ENCODE peak calls at places on chromosomes 12 and 14, in ten cellular contexts. Q is stimulated activated CD4-positive, alpha-beta T cell treated with anti-CD3 and anti-CD28 coated beads, Interleukin-1b, Interleukin-23, amount 100 ng/mL, for 24 hours; E is HFF-Myc; L is M059J; G is GM19239; K is NCI-H524; Y is CD14-positive monocyte; Z is activated CD8-positive, alpha-beta memory T cell treated with anti-CD3 and anti-CD28 coated beads, Interleukin-2, amount 10 ng/mL, durations not matched to agents 7 days and 5 days; O is cardiac fibroblast; H is EH. W is an unnamed sample.

GRCh38 chr12:9365296-9365695 is 157.1 kb upstream of the PZP start:
- DNase-seq in O (peak; percentile 37), Z (no peak), H (peak; percentile 15), E (no peak), Y (no peak), K (no peak), Q (no peak), G (no peak), L (peak; percentile 38), W (peak; percentile 39)

GRCh38 chr12:130800312-130800711 is 38.7 kb downstream of the STX2 start:
- DNase-seq in G (no peak), L (no peak), O (no peak), H (no peak), Z (no peak), Y (no peak), E (no peak), Q (no peak), K (no peak), W (no peak)

GRCh38 chr12:31325524-31325875 is 450 bp downstream of the SINHCAF start:
- DNase-seq in H (no peak), E (no peak), G (no peak), Z (peak; percentile 50), Q (peak; percentile 9), L (no peak), Y (no peak), O (peak; percentile 11), K (peak; percentile 35), W (no peak)

GRCh38 chr14:87522575-87522974 is 470.4 kb downstream of the GALC start:
- DNase-seq in G (no peak), H (no peak), Q (no peak), O (no peak), E (no peak), L (no peak), K (peak; percentile 86), Y (no peak), Z (no peak), W (peak; percentile 32)

GRCh38 chr14:90848944-90849731 is 32.9 kb upstream of the TTC7B start:
- DNase-seq in E (no peak), K (no peak), Z (peak; percentile 36), O (no peak), Q (no peak), H (no peak), Y (no peak), L (peak; percentile 46), G (no peak), W (peak; percentile 16)

GRCh38 chr14:100409016-100409385 is 85.9 kb downstream of the SLC25A47 start:
- DNase-seq in K (no peak), O (no peak), Z (no peak), Q (no peak), H (no peak), G (no peak), E (no peak), Y (no peak), L (no peak), W (no peak)

GRCh38 chr14:93832076-93832475 is 43.8 kb upstream of the PRIMA1 start:
- DNase-seq in H (no peak), O (no peak), E (no peak), G (no peak), Q (no peak), K (peak; percentile 99), Y (no peak), Z (no peak), L (no peak), W (no peak)

GRCh38 chr14:100170880-100171279 is 11.4 kb upstream of the DEGS2 start:
- DNase-seq in O (no peak), Y (no peak), E (no peak), G (no peak), L (no peak), Z (no peak), H (no peak), K (no peak), Q (no peak), W (no peak)

GRCh38 chr12:56128669-56129209 is 672 bp downstream of the ESYT1 start:
- DNase-seq in H (peak; percentile 32), O (peak; percentile 20), E (no peak), L (peak; percentile 41), K (peak; percentile 26), Y (no peak), G (no peak), Q (no peak), Z (no peak), W (no peak)

GRCh38 chr12:91620949-91621348 is 438.3 kb upstream of the DCN start:
- DNase-seq in Q (no peak), K (peak; percentile 55), L (no peak), Z (no peak), H (peak; percentile 9), O (peak; percentile 9), G (no peak), E (no peak), Y (no peak), W (peak; percentile 11)

GRCh38 chr14:74866708-74867389 is 9.1 kb downstream of the PROX2 start:
- DNase-seq in G (no peak), Y (no peak), K (no peak), E (no peak), H (no peak), Q (no peak), L (no peak), O (no peak), Z (peak; percentile 0), W (no peak)

GRCh38 chr12:26748741-26749431 is 84.1 kb downstream of the ITPR2 start:
- DNase-seq in Q (no peak), E (no peak), Z (no peak), K (no peak), Y (no peak), G (no peak), L (peak; percentile 54), H (peak; percentile 70), O (peak; percentile 47), W (peak; percentile 32)

GRCh38 chr12:70919161-70919560 is 1.4 kb downstream of the PTPRR start:
- DNase-seq in G (no peak), O (no peak), Q (no peak), Y (no peak), E (no peak), Z (no peak), K (no peak), H (no peak), L (no peak), W (no peak)

GRCh38 chr14:80567905-80568512 is 356.7 kb upstream of the DIO2 start:
- DNase-seq in K (no peak), Q (no peak), L (peak; percentile 98), O (peak; percentile 49), Z (no peak), G (no peak), E (no peak), H (peak; percentile 61), Y (no peak), W (peak; percentile 96)

GRCh38 chr14:63438065-63438757 is 105.0 kb downstream of the PPP2R5E start:
- DNase-seq in Z (peak; percentile 70), K (peak; percentile 91), G (peak; percentile 9), Q (no peak), O (peak; percentile 97), H (peak; percentile 97), L (peak; percentile 99), Y (no peak), E (peak; percentile 84), W (peak; percentile 87)

GRCh38 chr12:49344486-49345047 is 2.1 kb upstream of the DNAJC22 start:
- DNase-seq in Q (no peak), O (no peak), H (no peak), L (no peak), E (no peak), G (no peak), Z (no peak), Y (no peak), K (no peak), W (no peak)

GRCh38 chr14:73771848-73772705 is 57.9 kb upstream of the PNMA1 start:
- DNase-seq in Q (no peak), E (no peak), Z (peak; percentile 84), Y (no peak), L (no peak), K (peak; percentile 76), G (no peak), H (peak; percentile 24), O (peak; percentile 45), W (peak; percentile 89)

GRCh38 chr14:31993521-31993941 is 83.6 kb upstream of the ARHGAP5 start:
- DNase-seq in O (peak; percentile 18), K (no peak), H (no peak), Q (no peak), G (no peak), L (peak; percentile 17), Z (no peak), E (no peak), Y (no peak), W (peak; percentile 68)

GRCh38 chr14:35533357-35534129 is 421 bp upstream of the INSM2 start:
- DNase-seq in Y (no peak), L (peak; percentile 67), E (no peak), O (peak; percentile 46), Z (peak; percentile 68), H (peak; percentile 63), K (peak; percentile 97), Q (peak; percentile 49), G (peak; percentile 42), W (peak; percentile 67)

GRCh38 chr12:55619352-55620138 is 17.1 kb upstream of the OR10P1 start:
- DNase-seq in G (peak; percentile 36), K (peak; percentile 95), Q (peak; percentile 42), L (peak; percentile 89), Y (no peak), E (peak; percentile 94), H (peak; percentile 93), O (peak; percentile 97), Z (peak; percentile 47), W (peak; percentile 94)

GRCh38 chr12:49417558-49417957 is 50.3 kb downstream of the SPATS2 start:
- DNase-seq in H (no peak), L (no peak), Z (no peak), E (no peak), Y (no peak), G (no peak), O (no peak), Q (no peak), K (no peak), W (no peak)

GRCh38 chr14:53032161-53032803 is 81.4 kb upstream of the FERMT2 start:
- DNase-seq in G (no peak), K (no peak), Q (no peak), Z (no peak), O (peak; percentile 93), H (peak; percentile 94), Y (no peak), E (peak; percentile 67), L (peak; percentile 94), W (peak; percentile 77)

W was measured in kidney tubule cell.